ENCODE peak calls at places on chromosomes 7 and 10, in six cellular contexts. X is RWPE1, E is tibial nerve, W is HS-5, D is BJ, S is skeletal muscle cell. Y is an unnamed sample.

GRCh38 chr10:109956454-109957091 is 33.3 kb upstream of the XPNPEP1 start:
- DNase-seq in E (no peak), S (no peak), X (peak; percentile 64), D (no peak), W (no peak), Y (peak; percentile 50)

GRCh38 chr7:48962821-48963505 is 38.6 kb downstream of the CDC14C start:
- DNase-seq in E (no peak), S (no peak), X (peak; percentile 3), D (no peak), W (peak; percentile 38), Y (no peak)

GRCh38 chr10:74202356-74202755 is 51.3 kb downstream of the ADK start:
- DNase-seq in D (no peak), S (no peak), X (no peak), E (no peak), W (no peak), Y (no peak)

GRCh38 chr7:97145068-97145467 is 27.6 kb downstream of the SDHAF3 start:
- DNase-seq in D (peak; percentile 3), W (no peak), S (peak; percentile 1), X (peak; percentile 3), E (no peak), Y (peak; percentile 58)

GRCh38 chr10:34045571-34046190 is 711.2 kb upstream of the NRP1 start:
- DNase-seq in W (peak; percentile 16), E (no peak), S (no peak), D (no peak), X (no peak), Y (no peak)

GRCh38 chr7:11237742-11238141 is 264.1 kb downstream of the PHF14 start:
- DNase-seq in E (no peak), X (no peak), W (no peak), S (no peak), D (no peak), Y (peak; percentile 21)

GRCh38 chr10:102230264-102230860 is 4.3 kb downstream of the ELOVL3 start:
- DNase-seq in D (no peak), E (no peak), S (no peak), W (no peak), X (peak; percentile 67), Y (peak; percentile 74)

GRCh38 chr7:76220185-76221057 is 18.7 kb downstream of the SRRM3 start:
- DNase-seq in X (no peak), E (no peak), W (no peak), D (no peak), S (peak; percentile 12), Y (peak; percentile 33)

GRCh38 chr7:94223375-94224084 is 171.2 kb upstream of the COL1A2 start:
- DNase-seq in X (peak; percentile 27), D (no peak), S (no peak), W (peak; percentile 30), E (no peak), Y (peak; percentile 43)